ENCODE peak calls at places on chromosomes 6 and 20, in four cellular contexts. T is natural killer cell, Q is AG04450, F is lower leg skin. L is an unnamed sample.

GRCh38 chr6:126015869-126016268 is 29.5 kb downstream of the TRMT11 start:
- DNase-seq in T (no peak), F (no peak), Q (no peak), L (no peak)

GRCh38 chr6:21824431-21825180 is 231.1 kb downstream of the SOX4 start:
- DNase-seq in Q (no peak), T (no peak), F (no peak), L (no peak)

GRCh38 chr6:84811351-84811750 is 47.0 kb upstream of the TBX18 start:
- DNase-seq in F (no peak), Q (no peak), T (no peak), L (no peak)

GRCh38 chr20:49641683-49642649 is 71.7 kb downstream of the B4GALT5 start:
- DNase-seq in T (no peak), Q (no peak), F (no peak), L (no peak)

GRCh38 chr6:17847203-17847602 is 140.2 kb downstream of the KIF13A start:
- DNase-seq in T (no peak), F (no peak), Q (no peak), L (no peak)

GRCh38 chr6:26447257-26447656 is 7.0 kb downstream of the BTN3A3 start:
- DNase-seq in F (no peak), T (no peak), Q (no peak), L (no peak)

GRCh38 chr6:109166643-109167042 is 71.3 kb downstream of the CEP57L1 start:
- DNase-seq in T (no peak), Q (no peak), F (no peak), L (no peak)

GRCh38 chr6:74979065-74979766 is 226.6 kb downstream of the COL12A1 start:
- DNase-seq in T (no peak), Q (no peak), F (no peak), L (no peak)

GRCh38 chr6:13228264-13229204 is 99.8 kb downstream of the TBC1D7 start:
- DNase-seq in Q (no peak), F (peak; percentile 64), T (no peak), L (no peak)

GRCh38 chr6:139965393-139965792 is 590.9 kb upstream of the CITED2 start:
- DNase-seq in T (no peak), Q (no peak), F (no peak), L (no peak)

GRCh38 chr6:167831281-167831680 is 4.6 kb downstream of the AFDN start:
- DNase-seq in F (no peak), T (no peak), Q (no peak), L (no peak)

GRCh38 chr6:83536034-83536646 is 23.8 kb downstream of the PRSS35 start:
- DNase-seq in Q (no peak), T (peak; percentile 31), F (no peak), L (no peak)

GRCh38 chr20:52154575-52154974 is 37.0 kb downstream of the ZFP64 start:
- DNase-seq in Q (no peak), F (no peak), T (no peak), L (no peak)

GRCh38 chr20:14384411-14384810 is 47.0 kb upstream of the FLRT3 start:
- DNase-seq in Q (peak; percentile 26), T (no peak), F (no peak), L (no peak)

GRCh38 chr20:276620-277495 is 13.7 kb downstream of the C20orf96 start:
- DNase-seq in F (peak; percentile 74), T (no peak), Q (no peak), L (no peak)

GRCh38 chr6:1139155-1139890 is 172.6 kb upstream of the FOXQ1 start:
- DNase-seq in Q (no peak), T (no peak), F (no peak), L (no peak)

L was measured in AG04449.